ENCODE peak calls at places on chromosome 15, in four cellular contexts. One of them, this sample, is unnamed.

GRCh38 chr15:80639168-80639555 is 55.9 kb upstream of the ABHD17C start:
- DNase-seq in activated T-cell treated with anti-CD3 and anti-CD28 coated beads for 48 hours: no peak
- DNase-seq in NCI-H82: no peak
- DNase-seq in T-helper 17 cell: no peak
- DNase-seq in this sample: no peak

GRCh38 chr15:49898575-49899283 is 220.3 kb downstream of the ATP8B4 start:
- DNase-seq in NCI-H82: no peak
- DNase-seq in activated T-cell treated with anti-CD3 and anti-CD28 coated beads for 48 hours: no peak
- DNase-seq in T-helper 17 cell: no peak
- DNase-seq in this sample: no peak

GRCh38 chr15:75349851-75350588 is 3.2 kb downstream of the NEIL1 start:
- DNase-seq in T-helper 17 cell: peak; percentile 47
- DNase-seq in NCI-H82: no peak
- DNase-seq in activated T-cell treated with anti-CD3 and anti-CD28 coated beads for 48 hours: peak; percentile 61
- DNase-seq in this sample: no peak

GRCh38 chr15:40878785-40879184 is 4.8 kb upstream of the RHOV start:
- DNase-seq in T-helper 17 cell: no peak
- DNase-seq in activated T-cell treated with anti-CD3 and anti-CD28 coated beads for 48 hours: no peak
- DNase-seq in NCI-H82: no peak
- DNase-seq in this sample: no peak

GRCh38 chr15:91889143-91889815 is 35.8 kb downstream of the SLCO3A1 start:
- DNase-seq in NCI-H82: no peak
- DNase-seq in T-helper 17 cell: no peak
- DNase-seq in activated T-cell treated with anti-CD3 and anti-CD28 coated beads for 48 hours: no peak
- DNase-seq in this sample: no peak

GRCh38 chr15:94125131-94125530 is 106.2 kb upstream of the MCTP2 start:
- DNase-seq in activated T-cell treated with anti-CD3 and anti-CD28 coated beads for 48 hours: no peak
- DNase-seq in NCI-H82: no peak
- DNase-seq in T-helper 17 cell: no peak
- DNase-seq in this sample: no peak

GRCh38 chr15:60901647-60902046 is 327.5 kb downstream of the RORA start:
- DNase-seq in T-helper 17 cell: no peak
- DNase-seq in NCI-H82: no peak
- DNase-seq in activated T-cell treated with anti-CD3 and anti-CD28 coated beads for 48 hours: no peak
- DNase-seq in this sample: no peak

GRCh38 chr15:57033715-57034439 is 115.4 kb downstream of the TCF12 start:
- DNase-seq in activated T-cell treated with anti-CD3 and anti-CD28 coated beads for 48 hours: no peak
- DNase-seq in T-helper 17 cell: no peak
- DNase-seq in NCI-H82: no peak
- DNase-seq in this sample: no peak

GRCh38 chr15:78906310-78906608 is 33.6 kb downstream of the MORF4L1 start:
- DNase-seq in activated T-cell treated with anti-CD3 and anti-CD28 coated beads for 48 hours: no peak
- DNase-seq in T-helper 17 cell: no peak
- DNase-seq in NCI-H82: no peak
- DNase-seq in this sample: no peak

GRCh38 chr15:57631386-57632110 is 39.8 kb downstream of the MYZAP start:
- DNase-seq in NCI-H82: no peak
- DNase-seq in T-helper 17 cell: no peak
- DNase-seq in activated T-cell treated with anti-CD3 and anti-CD28 coated beads for 48 hours: no peak
- DNase-seq in this sample: no peak

GRCh38 chr15:73781038-73781925 is 28.1 kb upstream of the INSYN1 start:
- DNase-seq in activated T-cell treated with anti-CD3 and anti-CD28 coated beads for 48 hours: no peak
- DNase-seq in NCI-H82: peak; percentile 44
- DNase-seq in T-helper 17 cell: no peak
- DNase-seq in this sample: no peak

GRCh38 chr15:100314809-100315400 is 26.9 kb downstream of the ADAMTS17 start:
- DNase-seq in NCI-H82: no peak
- DNase-seq in activated T-cell treated with anti-CD3 and anti-CD28 coated beads for 48 hours: no peak
- DNase-seq in T-helper 17 cell: no peak
- DNase-seq in this sample: no peak

GRCh38 chr15:72233759-72234158 is 2.8 kb upstream of the PKM start:
- DNase-seq in NCI-H82: no peak
- DNase-seq in T-helper 17 cell: no peak
- DNase-seq in activated T-cell treated with anti-CD3 and anti-CD28 coated beads for 48 hours: no peak
- DNase-seq in this sample: no peak

GRCh38 chr15:64030123-64030522 is 16.2 kb downstream of the DAPK2 start:
- DNase-seq in NCI-H82: no peak
- DNase-seq in activated T-cell treated with anti-CD3 and anti-CD28 coated beads for 48 hours: no peak
- DNase-seq in T-helper 17 cell: no peak
- DNase-seq in this sample: no peak

GRCh38 chr15:69393831-69394491 is 20.2 kb upstream of the KIF23 start:
- DNase-seq in NCI-H82: peak; percentile 36
- DNase-seq in T-helper 17 cell: no peak
- DNase-seq in activated T-cell treated with anti-CD3 and anti-CD28 coated beads for 48 hours: no peak
- DNase-seq in this sample: no peak

GRCh38 chr15:93314245-93314644 is 225.2 kb upstream of the RGMA start:
- DNase-seq in activated T-cell treated with anti-CD3 and anti-CD28 coated beads for 48 hours: no peak
- DNase-seq in T-helper 17 cell: no peak
- DNase-seq in NCI-H82: no peak
- DNase-seq in this sample: no peak

GRCh38 chr15:68312701-68313204 is 35.2 kb downstream of the FEM1B start:
- DNase-seq in activated T-cell treated with anti-CD3 and anti-CD28 coated beads for 48 hours: no peak
- DNase-seq in NCI-H82: no peak
- DNase-seq in T-helper 17 cell: no peak
- DNase-seq in this sample: no peak

GRCh38 chr15:47196057-47196456 is 521.2 kb upstream of the SEMA6D start:
- DNase-seq in activated T-cell treated with anti-CD3 and anti-CD28 coated beads for 48 hours: peak; percentile 19
- DNase-seq in NCI-H82: peak; percentile 97
- DNase-seq in T-helper 17 cell: no peak
- DNase-seq in this sample: peak; percentile 91

GRCh38 chr15:83285979-83286553 is 1.6 kb upstream of the BNC1 start:
- DNase-seq in activated T-cell treated with anti-CD3 and anti-CD28 coated beads for 48 hours: no peak
- DNase-seq in T-helper 17 cell: no peak
- DNase-seq in NCI-H82: no peak
- DNase-seq in this sample: no peak

GRCh38 chr15:63198315-63198714 is 8.9 kb downstream of the RAB8B start:
- DNase-seq in NCI-H82: no peak
- DNase-seq in T-helper 17 cell: no peak
- DNase-seq in activated T-cell treated with anti-CD3 and anti-CD28 coated beads for 48 hours: no peak
- DNase-seq in this sample: peak; percentile 99

GRCh38 chr15:57596978-57597377 is 5.3 kb downstream of the MYZAP start:
- DNase-seq in NCI-H82: no peak
- DNase-seq in activated T-cell treated with anti-CD3 and anti-CD28 coated beads for 48 hours: no peak
- DNase-seq in T-helper 17 cell: no peak
- DNase-seq in this sample: no peak

GRCh38 chr15:69307939-69308338 is 9.2 kb downstream of the PAQR5 start:
- DNase-seq in NCI-H82: no peak
- DNase-seq in T-helper 17 cell: no peak
- DNase-seq in activated T-cell treated with anti-CD3 and anti-CD28 coated beads for 48 hours: no peak
- DNase-seq in this sample: no peak

This sample was measured in NCI-H524.